ENCODE peak calls at places on chromosomes 11 and 22, in seven cellular contexts. U is NCI-H146; Z is stimulated activated naive CD8-positive, alpha-beta T cell treated with anti-CD3 and anti-CD28 coated beads, Interleukin-15, amount 100 ng/mL, for 72 hours; V is keratinocyte; E is A673; C is fibroblast of mammary gland; J is stimulated activated CD4-positive, alpha-beta T cell treated with anti-CD3 and anti-CD28 coated beads, Interleukin-4, amount 100 ng/mL, for 48 hours. M is an unnamed sample.

GRCh38 chr22:39351689-39352214 is 2.0 kb downstream of the SYNGR1 start:
- DNase-seq in Z (no peak), C (peak; percentile 10), U (no peak), V (no peak), J (no peak), E (peak; percentile 30), M (no peak)

GRCh38 chr11:61955416-61956135 is 5.4 kb downstream of the BEST1 start:
- DNase-seq in Z (peak; percentile 36), E (no peak), J (no peak), C (no peak), U (peak; percentile 80), V (no peak), M (no peak)

GRCh38 chr11:94417386-94417987 is 16.3 kb upstream of the GPR83 start:
- DNase-seq in C (peak; percentile 54), E (peak; percentile 45), U (no peak), Z (no peak), J (no peak), V (no peak), M (no peak)

GRCh38 chr11:77375114-77375513 is 73.6 kb upstream of the GDPD4 start:
- DNase-seq in U (no peak), V (no peak), Z (no peak), E (no peak), J (no peak), C (peak; percentile 26), M (no peak)

GRCh38 chr11:73866095-73866579 is 10.5 kb downstream of the COA4 start:
- DNase-seq in Z (no peak), E (no peak), J (no peak), C (peak; percentile 93), U (no peak), V (peak; percentile 21), M (no peak)

GRCh38 chr11:134508219-134508990 is 96.4 kb upstream of the B3GAT1 start:
- DNase-seq in C (no peak), U (no peak), V (no peak), J (no peak), E (no peak), Z (no peak), M (no peak)

GRCh38 chr11:86211619-86212018 is 32.9 kb upstream of the EED start:
- DNase-seq in Z (no peak), E (no peak), V (no peak), J (no peak), U (peak; percentile 15), C (no peak), M (no peak)

GRCh38 chr11:10305964-10306918 is 1.4 kb downstream of the ADM start:
- DNase-seq in U (no peak), V (no peak), Z (no peak), E (peak; percentile 56), C (no peak), J (no peak), M (no peak)

GRCh38 chr11:96309001-96309642 is 33.9 kb downstream of the MAML2 start:
- DNase-seq in V (no peak), E (no peak), U (no peak), C (peak; percentile 64), J (no peak), Z (no peak), M (no peak)

GRCh38 chr22:48553694-48554308 is 1273.9 kb downstream of the BRD1 start:
- DNase-seq in C (no peak), Z (no peak), E (no peak), U (no peak), J (no peak), V (no peak), M (no peak)

GRCh38 chr11:86743223-86744118 is 56.9 kb upstream of the PRSS23 start:
- DNase-seq in E (peak; percentile 84), J (peak; percentile 47), C (peak; percentile 100), U (no peak), Z (no peak), V (peak; percentile 94), M (no peak)

GRCh38 chr11:27514558-27514957 is 8.0 kb upstream of the LIN7C start:
- DNase-seq in Z (no peak), E (peak; percentile 41), V (no peak), U (no peak), J (no peak), C (peak; percentile 55), M (no peak)

GRCh38 chr11:36241512-36241911 is 47.7 kb downstream of the COMMD9 start:
- DNase-seq in Z (no peak), E (no peak), J (no peak), U (peak; percentile 10), V (no peak), C (no peak), M (no peak)

GRCh38 chr11:61489833-61490585 is 18.5 kb upstream of the LRRC10B start:
- DNase-seq in J (no peak), E (peak; percentile 38), U (peak; percentile 12), V (no peak), C (peak; percentile 26), Z (no peak), M (no peak)

GRCh38 chr11:109197656-109198055 is 224.3 kb upstream of the C11orf87 start:
- DNase-seq in E (no peak), J (no peak), U (no peak), Z (no peak), C (peak; percentile 6), V (no peak), M (no peak)

GRCh38 chr11:13550761-13551160 is 55.0 kb upstream of the PTH start:
- DNase-seq in C (no peak), Z (no peak), J (no peak), E (no peak), U (no peak), V (no peak), M (no peak)

GRCh38 chr11:82634091-82634490 is 99.6 kb downstream of the FAM181B start:
- DNase-seq in C (no peak), U (no peak), E (no peak), V (no peak), Z (no peak), J (no peak), M (no peak)

GRCh38 chr22:37223965-37224551 is 11.8 kb upstream of the SSTR3 start:
- DNase-seq in U (no peak), V (no peak), C (no peak), Z (no peak), J (no peak), E (no peak), M (no peak)

GRCh38 chr11:15929371-15929801 is 427.0 kb downstream of the SOX6 start:
- DNase-seq in V (no peak), C (no peak), Z (no peak), E (no peak), J (no peak), U (no peak), M (no peak)

GRCh38 chr11:66409226-66409625 is 11.6 kb upstream of the NPAS4 start:
- DNase-seq in U (no peak), V (no peak), J (no peak), Z (no peak), E (no peak), C (no peak), M (no peak)

GRCh38 chr11:46049325-46049860 is 71.9 kb downstream of the PHF21A start:
- DNase-seq in U (peak; percentile 78), V (no peak), Z (no peak), C (no peak), E (peak; percentile 28), J (no peak), M (no peak)

GRCh38 chr11:96122601-96123044 is 198.7 kb upstream of the MTMR2 start:
- DNase-seq in J (no peak), E (peak; percentile 61), C (no peak), U (no peak), Z (no peak), V (peak; percentile 95), M (no peak)

GRCh38 chr22:23109079-23109347 is 32.8 kb downstream of the RSPH14 start:
- DNase-seq in C (no peak), V (no peak), J (no peak), E (no peak), U (no peak), Z (no peak), M (no peak)

GRCh38 chr11:4991066-4991465 is 3.6 kb upstream of the OR51L1 start:
- DNase-seq in J (no peak), Z (no peak), V (no peak), E (peak; percentile 5), U (peak; percentile 30), C (peak; percentile 15), M (no peak)

GRCh38 chr22:44391481-44392445 is 79.0 kb upstream of the SHISAL1 start:
- DNase-seq in E (no peak), V (no peak), J (no peak), U (peak; percentile 26), C (no peak), Z (no peak), M (no peak)

GRCh38 chr11:55707029-55707428 is 45.0 kb downstream of the OR4C6 start:
- DNase-seq in V (no peak), J (no peak), C (peak; percentile 39), Z (no peak), E (peak; percentile 54), U (no peak), M (no peak)

GRCh38 chr11:12091957-12092558 is 18.3 kb upstream of the MICAL2 start:
- DNase-seq in C (no peak), E (no peak), U (peak; percentile 80), Z (no peak), J (no peak), V (no peak), M (no peak)

GRCh38 chr22:23910496-23911190 is 16.5 kb downstream of the MIF start:
- DNase-seq in C (no peak), E (no peak), V (no peak), J (no peak), Z (no peak), U (peak; percentile 59), M (no peak)

GRCh38 chr11:121246769-121247035 is 45.9 kb upstream of the SC5D start:
- DNase-seq in C (no peak), J (no peak), U (no peak), E (no peak), V (no peak), Z (no peak), M (no peak)

GRCh38 chr11:62889484-62890437 is 9.1 kb downstream of the SLC3A2 start:
- DNase-seq in Z (no peak), V (no peak), C (peak; percentile 57), E (no peak), J (no peak), U (no peak), M (no peak)

GRCh38 chr11:94513091-94513490 is 830 bp downstream of the C11orf97 start:
- DNase-seq in Z (no peak), V (no peak), C (no peak), E (no peak), U (peak; percentile 2), J (no peak), M (no peak)

GRCh38 chr11:18617688-18618340 is 16.3 kb downstream of the SPTY2D1 start:
- DNase-seq in J (peak; percentile 4), Z (peak; percentile 58), U (no peak), C (peak; percentile 51), V (no peak), E (no peak), M (no peak)

GRCh38 chr11:117457835-117458234 is 130.2 kb downstream of the CEP164 start:
- DNase-seq in C (no peak), U (no peak), J (no peak), E (no peak), Z (no peak), V (no peak), M (no peak)

GRCh38 chr11:115672999-115673411 is 168.8 kb upstream of the CADM1 start:
- DNase-seq in C (no peak), E (no peak), V (no peak), U (no peak), J (no peak), Z (no peak), M (no peak)

GRCh38 chr11:85977751-85978160 is 91.1 kb downstream of the PICALM start:
- DNase-seq in U (no peak), J (no peak), C (peak; percentile 31), E (no peak), Z (no peak), V (no peak), M (no peak)

M was measured in stimulated activated CD8-positive, alpha-beta memory T cell treated with anti-CD3 and anti-CD28 coated beads, Interleukin-7, amount 100 ng/mL, for 24 hours.